ENCODE peak calls at places on chromosome 1, in four cellular contexts. One of them, this sample, is unnamed.
A peak's percentile ranks its signal among the peaks of the same experiment; 100 is the strongest.

GRCh38 chr1:203323587-203323986 is 18.3 kb downstream of the BTG2 start:
- DNase-seq in OCI-LY7: no peak
- DNase-seq in transverse colon: no peak
- DNase-seq in tibial artery: no peak
- DNase-seq in this sample: no peak

GRCh38 chr1:229408458-229409037 is 25.3 kb downstream of the ACTA1 start:
- DNase-seq in transverse colon: no peak
- DNase-seq in tibial artery: no peak
- DNase-seq in OCI-LY7: no peak
- DNase-seq in this sample: peak; percentile 84

GRCh38 chr1:65319141-65319540 is 9.8 kb downstream of the DNAJC6 start:
- DNase-seq in transverse colon: no peak
- DNase-seq in OCI-LY7: no peak
- DNase-seq in tibial artery: no peak
- DNase-seq in this sample: no peak

GRCh38 chr1:224430511-224431113 is 4.0 kb downstream of the WDR26 start:
- DNase-seq in OCI-LY7: peak; percentile 46
- DNase-seq in tibial artery: no peak
- DNase-seq in transverse colon: no peak
- DNase-seq in this sample: no peak

GRCh38 chr1:207853372-207853757 is 57.6 kb downstream of the CD34 start:
- DNase-seq in tibial artery: no peak
- DNase-seq in transverse colon: no peak
- DNase-seq in OCI-LY7: no peak
- DNase-seq in this sample: peak; percentile 68

GRCh38 chr1:27403931-27404330 is 11.5 kb downstream of the GPR3 start:
- DNase-seq in transverse colon: no peak
- DNase-seq in OCI-LY7: peak; percentile 54
- DNase-seq in tibial artery: no peak
- DNase-seq in this sample: no peak

GRCh38 chr1:27864264-27864895 is 8.0 kb upstream of the THEMIS2 start:
- DNase-seq in tibial artery: no peak
- DNase-seq in transverse colon: no peak
- DNase-seq in OCI-LY7: no peak
- DNase-seq in this sample: no peak

GRCh38 chr1:22206551-22207125 is 63.7 kb upstream of the WNT4 start:
- DNase-seq in OCI-LY7: no peak
- DNase-seq in tibial artery: no peak
- DNase-seq in transverse colon: no peak
- DNase-seq in this sample: peak; percentile 22

GRCh38 chr1:2091611-2092604 is 41.7 kb downstream of the PRKCZ start:
- DNase-seq in transverse colon: peak; percentile 80
- DNase-seq in tibial artery: no peak
- DNase-seq in OCI-LY7: peak; percentile 26
- DNase-seq in this sample: no peak

GRCh38 chr1:46757256-46757955 is 38.5 kb upstream of the EFCAB14 start:
- DNase-seq in OCI-LY7: no peak
- DNase-seq in tibial artery: no peak
- DNase-seq in transverse colon: no peak
- DNase-seq in this sample: no peak

GRCh38 chr1:18351735-18352134 is 129.0 kb upstream of the KLHDC7A start:
- DNase-seq in OCI-LY7: no peak
- DNase-seq in transverse colon: no peak
- DNase-seq in tibial artery: no peak
- DNase-seq in this sample: no peak

GRCh38 chr1:201465698-201466290 is 3.2 kb downstream of the PHLDA3 start:
- DNase-seq in transverse colon: no peak
- DNase-seq in tibial artery: peak; percentile 65
- DNase-seq in OCI-LY7: no peak
- DNase-seq in this sample: no peak

GRCh38 chr1:25657786-25658760 is 41.5 kb downstream of the MAN1C1 start:
- DNase-seq in OCI-LY7: no peak
- DNase-seq in transverse colon: no peak
- DNase-seq in tibial artery: no peak
- DNase-seq in this sample: no peak

GRCh38 chr1:199472025-199472424 is 555.5 kb upstream of the NR5A2 start:
- DNase-seq in tibial artery: no peak
- DNase-seq in transverse colon: no peak
- DNase-seq in OCI-LY7: no peak
- DNase-seq in this sample: no peak

GRCh38 chr1:109792056-109792831 is 28.5 kb upstream of the EPS8L3 start:
- DNase-seq in tibial artery: peak; percentile 82
- DNase-seq in OCI-LY7: no peak
- DNase-seq in transverse colon: peak; percentile 67
- DNase-seq in this sample: peak; percentile 66

GRCh38 chr1:202074985-202075773 is 47.5 kb upstream of the GPR37L1 start:
- DNase-seq in OCI-LY7: no peak
- DNase-seq in transverse colon: no peak
- DNase-seq in tibial artery: no peak
- DNase-seq in this sample: no peak

GRCh38 chr1:212797681-212798080 is 6.0 kb downstream of the TATDN3 start:
- DNase-seq in tibial artery: no peak
- DNase-seq in transverse colon: no peak
- DNase-seq in OCI-LY7: no peak
- DNase-seq in this sample: no peak

DNA sequence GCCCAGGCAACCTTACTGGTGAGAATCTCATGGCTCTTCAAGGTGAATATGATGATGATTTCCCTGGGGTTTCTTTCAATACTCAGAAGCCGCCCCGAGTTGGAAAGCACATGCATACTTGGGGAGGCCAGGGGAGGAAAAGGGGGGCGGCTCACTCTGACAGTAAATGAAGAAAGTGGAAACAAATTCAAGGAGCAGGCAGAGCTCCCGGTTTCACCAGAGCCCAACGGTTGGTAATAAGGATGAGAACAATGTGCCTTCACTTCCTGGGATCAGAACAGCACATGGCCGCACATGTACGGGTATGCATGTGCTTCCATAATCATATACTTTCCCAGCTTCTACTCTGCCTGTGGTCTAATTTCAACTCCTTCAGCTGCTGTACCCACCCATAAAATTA is 3.8 kb upstream of the ARHGEF2 start:
- DNase-seq in transverse colon: no peak
- DNase-seq in tibial artery: no peak
- DNase-seq in OCI-LY7: no peak
- DNase-seq in this sample: no peak
- H3K4me3 ChIP-seq in transverse colon: no peak overlapping the region
- H3K4me3 ChIP-seq in tibial artery: peak overlapping the region; percentile 4
- H3K4me3 ChIP-seq in OCI-LY7: peak overlapping the region; percentile 85
- H3K4me3 ChIP-seq in this sample: peak overlapping the region; percentile 88

GRCh38 chr1:150150511-150151021 is 850 bp downstream of the PLEKHO1 start:
- DNase-seq in tibial artery: peak; percentile 76
- DNase-seq in transverse colon: peak; percentile 37
- DNase-seq in OCI-LY7: peak; percentile 50
- DNase-seq in this sample: peak; percentile 43

GRCh38 chr1:150151291-150152181 is 1.8 kb downstream of the PLEKHO1 start:
- DNase-seq in transverse colon: peak; percentile 63
- DNase-seq in tibial artery: no peak
- DNase-seq in OCI-LY7: peak; percentile 74
- DNase-seq in this sample: peak; percentile 25

GRCh38 chr1:150154143-150154542 is 4.4 kb downstream of the PLEKHO1 start:
- DNase-seq in transverse colon: no peak
- DNase-seq in OCI-LY7: no peak
- DNase-seq in tibial artery: no peak
- DNase-seq in this sample: no peak

GRCh38 chr1:150152772-150153461 is 3.2 kb downstream of the PLEKHO1 start:
- DNase-seq in OCI-LY7: no peak
- DNase-seq in tibial artery: no peak
- DNase-seq in transverse colon: no peak
- DNase-seq in this sample: peak; percentile 32

GRCh38 chr1:150152182-150152536 is 2.4 kb downstream of the PLEKHO1 start:
- DNase-seq in OCI-LY7: no peak
- DNase-seq in transverse colon: no peak
- DNase-seq in tibial artery: no peak
- DNase-seq in this sample: no peak
- H3K4me3 ChIP-seq in OCI-LY7: peak overlapping the region; percentile 99
- H3K4me3 ChIP-seq in transverse colon: peak overlapping the region; percentile 1
- H3K4me3 ChIP-seq in tibial artery: peak overlapping the region; percentile 95
- H3K4me3 ChIP-seq in this sample: peak overlapping the region; percentile 91

DNA sequence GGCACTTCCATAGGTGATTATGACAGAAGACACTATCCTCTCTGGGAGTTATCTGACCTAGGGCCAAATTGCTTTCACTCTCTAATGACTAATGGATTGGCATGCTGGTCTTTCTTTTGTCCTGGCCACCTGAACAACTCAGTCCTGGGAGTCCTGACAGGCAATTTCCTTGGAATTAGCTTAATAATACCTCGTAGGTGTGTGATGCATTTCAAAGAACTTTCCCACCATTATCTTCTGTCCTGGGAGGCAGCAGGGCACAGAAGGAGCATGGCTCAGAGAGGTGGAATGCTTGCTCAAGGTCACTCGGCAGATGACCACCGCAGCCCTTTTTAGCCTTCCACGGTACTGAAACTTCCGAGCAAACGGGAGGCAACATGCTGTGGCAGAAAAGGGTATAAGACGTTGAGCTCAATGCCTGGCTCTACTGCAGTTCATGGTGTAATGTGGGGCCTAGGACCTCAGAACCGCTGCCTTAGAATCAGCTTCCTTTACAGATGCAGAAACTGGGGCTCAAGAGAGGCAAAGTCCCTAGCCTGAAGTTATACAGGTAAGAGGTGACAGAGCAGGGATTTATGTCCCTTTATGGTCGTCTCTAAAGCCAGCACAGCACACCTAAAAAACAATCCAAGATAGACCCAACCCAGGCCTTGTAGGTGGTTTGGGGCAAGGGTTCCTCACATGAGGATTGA is 3.2 kb downstream of the ID3 start:
- DNase-seq in transverse colon: peak; percentile 54
- DNase-seq in OCI-LY7: peak; percentile 85
- DNase-seq in tibial artery: peak; percentile 80
- DNase-seq in this sample: no peak
- H3K4me3 ChIP-seq in transverse colon: no peak overlapping the region
- H3K4me3 ChIP-seq in OCI-LY7: peak overlapping the region; percentile 94
- H3K4me3 ChIP-seq in tibial artery: peak overlapping the region; percentile 85
- H3K4me3 ChIP-seq in this sample: peak overlapping the region; percentile 74

DNA sequence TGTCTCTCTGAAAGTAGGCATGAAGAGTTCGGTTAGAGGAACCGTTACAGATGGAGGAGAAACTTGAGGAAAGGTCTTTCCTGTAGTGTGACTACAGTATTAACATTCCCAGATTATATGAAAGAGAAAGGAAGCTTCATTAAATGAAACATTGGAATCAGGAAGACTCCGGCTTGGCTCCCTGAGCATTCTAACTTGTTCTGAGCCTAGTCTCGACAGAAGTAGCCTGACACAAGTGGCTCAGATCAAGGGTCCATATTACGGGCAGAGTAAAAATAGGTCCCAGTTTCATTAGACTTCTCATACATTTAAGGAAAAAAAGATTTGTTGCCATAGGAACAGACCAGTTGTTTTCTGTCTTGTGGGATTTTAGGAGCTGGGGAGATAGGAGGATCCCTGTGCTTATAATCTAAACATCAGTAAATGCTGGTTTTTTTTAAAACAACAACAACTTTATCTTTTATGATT is 12.8 kb downstream of the SMAP2 start:
- DNase-seq in tibial artery: no peak
- DNase-seq in transverse colon: no peak
- DNase-seq in OCI-LY7: no peak
- DNase-seq in this sample: no peak
- H3K4me3 ChIP-seq in tibial artery: peak overlapping the region; percentile 1
- H3K4me3 ChIP-seq in transverse colon: no peak overlapping the region
- H3K4me3 ChIP-seq in OCI-LY7: peak overlapping the region; percentile 66
- H3K4me3 ChIP-seq in this sample: peak overlapping the region; percentile 11

GRCh38 chr1:55827350-55827749 is 612.2 kb upstream of the USP24 start:
- DNase-seq in OCI-LY7: no peak
- DNase-seq in tibial artery: no peak
- DNase-seq in transverse colon: no peak
- DNase-seq in this sample: no peak
- H3K4me3 ChIP-seq in OCI-LY7: no peak overlapping the region
- H3K4me3 ChIP-seq in tibial artery: no peak overlapping the region
- H3K4me3 ChIP-seq in transverse colon: no peak overlapping the region
- H3K4me3 ChIP-seq in this sample: no peak overlapping the region

This sample was measured in psoas muscle.